ENCODE peak calls at places on chromosomes 1 and 21, in nine cellular contexts. T is lung; J is CD8-positive, alpha-beta T cell; R is colonic mucosa; A is GM23338; L is A673; S is endodermal cell; K is Caco-2; Y is PC-9. X is an unnamed sample.

GRCh38 chr1:27408151-27408550 is 15.7 kb downstream of the GPR3 start:
- DNase-seq in K (no peak), J (no peak), A (no peak), Y (no peak), S (no peak), R (no peak), T (no peak), L (no peak), X (no peak)

GRCh38 chr1:168689726-168690602 is 39.0 kb downstream of the DPT start:
- DNase-seq in K (no peak), Y (no peak), J (no peak), A (no peak), S (no peak), L (no peak), T (no peak), R (no peak), X (no peak)

GRCh38 chr1:198937231-198938031 is 298.6 kb downstream of the PTPRC start:
- DNase-seq in J (peak; percentile 29), A (peak; percentile 34), K (peak; percentile 69), L (peak; percentile 98), Y (peak; percentile 41), T (peak; percentile 58), S (no peak), R (peak; percentile 47), X (peak; percentile 66)

GRCh38 chr21:45019887-45020537 is 54.4 kb upstream of the ADARB1 start:
- DNase-seq in A (no peak), R (no peak), Y (no peak), L (no peak), K (no peak), J (no peak), S (no peak), T (no peak), X (peak; percentile 6)

GRCh38 chr1:156797212-156797871 is 19.3 kb downstream of the SH2D2A start:
- DNase-seq in S (peak; percentile 89), A (peak; percentile 86), K (peak; percentile 68), Y (peak; percentile 41), T (no peak), J (peak; percentile 68), L (peak; percentile 70), R (peak; percentile 50), X (peak; percentile 84)

GRCh38 chr1:40773748-40774265 is 9.8 kb upstream of the KCNQ4 start:
- DNase-seq in J (no peak), A (peak; percentile 67), S (peak; percentile 69), Y (no peak), K (no peak), R (no peak), T (no peak), L (no peak), X (no peak)

GRCh38 chr1:14598498-14599172 is at the start of gene KAZN:
- DNase-seq in K (no peak), S (peak; percentile 91), Y (no peak), J (no peak), A (peak; percentile 83), R (peak; percentile 18), T (no peak), L (peak; percentile 66), X (peak; percentile 69)

GRCh38 chr1:24216254-24216653 is 29.2 kb upstream of the IFNLR1 start:
- DNase-seq in Y (peak; percentile 57), T (no peak), S (peak; percentile 66), A (peak; percentile 23), R (no peak), L (no peak), J (no peak), K (no peak), X (peak; percentile 23)

GRCh38 chr1:102572637-102573036 is 535.7 kb downstream of the COL11A1 start:
- DNase-seq in T (no peak), Y (no peak), J (no peak), R (no peak), S (no peak), K (no peak), L (no peak), A (no peak), X (no peak)

GRCh38 chr1:67323087-67323486 is 15.4 kb downstream of the IL12RB2 start:
- DNase-seq in L (no peak), K (no peak), S (no peak), A (no peak), T (no peak), R (no peak), Y (no peak), J (no peak), X (no peak)

GRCh38 chr1:232186936-232187335 is 443.0 kb downstream of the SIPA1L2 start:
- DNase-seq in K (no peak), T (no peak), S (peak; percentile 52), Y (no peak), A (peak; percentile 22), J (no peak), R (no peak), L (peak; percentile 28), X (no peak)

GRCh38 chr1:152252157-152252556 is 28.2 kb upstream of the HRNR start:
- DNase-seq in S (no peak), A (no peak), K (no peak), T (no peak), Y (no peak), J (no peak), R (no peak), L (no peak), X (no peak)

GRCh38 chr1:62280150-62280549 is 39.1 kb downstream of the KANK4 start:
- DNase-seq in R (no peak), K (no peak), L (peak; percentile 59), T (no peak), A (no peak), J (no peak), S (no peak), Y (no peak), X (no peak)

GRCh38 chr1:235908742-235909520 is 42.2 kb upstream of the LYST start:
- DNase-seq in K (no peak), R (no peak), S (no peak), J (no peak), Y (peak; percentile 70), L (peak; percentile 18), T (peak; percentile 61), A (no peak), X (peak; percentile 35)

GRCh38 chr1:29835486-29836273 is 599.4 kb downstream of the PTPRU start:
- DNase-seq in S (peak; percentile 53), Y (no peak), R (no peak), A (no peak), J (no peak), K (no peak), T (no peak), L (no peak), X (no peak)

GRCh38 chr1:179493323-179493722 is 82.4 kb downstream of the NPHS2 start:
- DNase-seq in T (no peak), S (no peak), K (no peak), J (no peak), R (no peak), A (no peak), L (no peak), Y (no peak), X (no peak)

GRCh38 chr1:55867444-55867843 is 652.3 kb upstream of the USP24 start:
- DNase-seq in R (no peak), J (no peak), Y (no peak), K (no peak), T (no peak), S (no peak), A (no peak), L (no peak), X (no peak)
- H3K4me3 ChIP-seq in R (no peak overlapping the region), J (no peak overlapping the region), Y (no peak overlapping the region), K (no peak overlapping the region), T (no peak overlapping the region), S (no peak overlapping the region), A (no peak overlapping the region), L (no peak overlapping the region), X (no peak overlapping the region)

GRCh38 chr1:204459706-204460105 is 34.9 kb downstream of the PIK3C2B start:
- DNase-seq in S (no peak), L (peak; percentile 65), R (no peak), T (no peak), A (no peak), K (no peak), Y (no peak), J (no peak), X (no peak)

GRCh38 chr1:204456826-204457361 is 37.7 kb downstream of the PIK3C2B start:
- DNase-seq in K (no peak), R (no peak), J (no peak), S (no peak), Y (no peak), A (no peak), T (no peak), L (peak; percentile 80), X (no peak)

GRCh38 chr1:204455063-204455830 is 39.4 kb downstream of the PIK3C2B start:
- DNase-seq in R (no peak), K (no peak), T (no peak), J (no peak), S (peak; percentile 65), Y (no peak), L (no peak), A (peak; percentile 77), X (peak; percentile 95)

GRCh38 chr1:204455831-204456145 is 38.8 kb downstream of the PIK3C2B start:
- DNase-seq in Y (no peak), J (no peak), S (no peak), A (no peak), K (no peak), T (no peak), R (no peak), L (no peak), X (no peak)

GRCh38 chr1:204457665-204458064 is 36.9 kb downstream of the PIK3C2B start:
- DNase-seq in K (no peak), T (no peak), R (no peak), A (no peak), Y (no peak), L (no peak), J (no peak), S (no peak), X (no peak)
- H3K36me3 ChIP-seq in K (no peaks in the 10 kb centered on the region), T (no peaks in the 10 kb centered on the region), R (peaks cover 4% of the 10 kb centered on the region), A (peaks cover 9% of the 10 kb centered on the region), Y (peaks cover 14% of the 10 kb centered on the region), L (no peaks in the 10 kb centered on the region), J (peaks cover 8% of the 10 kb centered on the region), S (peaks cover 16% of the 10 kb centered on the region), X (no peaks in the 10 kb centered on the region)

GRCh38 chr21:42309753-42310213 is 5.4 kb downstream of the TFF3 start:
- DNase-seq in K (peak; percentile 71), A (peak; percentile 84), L (peak; percentile 61), J (peak; percentile 70), Y (peak; percentile 31), S (peak; percentile 95), T (peak; percentile 56), R (peak; percentile 85), X (peak; percentile 85)
- H3K4me3 ChIP-seq in K (no peak overlapping the region), A (peak overlapping the region; percentile 59), L (peak overlapping the region; percentile 22), J (no peak overlapping the region), Y (no peak overlapping the region), S (no peak overlapping the region), T (no peak overlapping the region), R (no peak overlapping the region), X (peak overlapping the region; percentile 35)

DNA sequence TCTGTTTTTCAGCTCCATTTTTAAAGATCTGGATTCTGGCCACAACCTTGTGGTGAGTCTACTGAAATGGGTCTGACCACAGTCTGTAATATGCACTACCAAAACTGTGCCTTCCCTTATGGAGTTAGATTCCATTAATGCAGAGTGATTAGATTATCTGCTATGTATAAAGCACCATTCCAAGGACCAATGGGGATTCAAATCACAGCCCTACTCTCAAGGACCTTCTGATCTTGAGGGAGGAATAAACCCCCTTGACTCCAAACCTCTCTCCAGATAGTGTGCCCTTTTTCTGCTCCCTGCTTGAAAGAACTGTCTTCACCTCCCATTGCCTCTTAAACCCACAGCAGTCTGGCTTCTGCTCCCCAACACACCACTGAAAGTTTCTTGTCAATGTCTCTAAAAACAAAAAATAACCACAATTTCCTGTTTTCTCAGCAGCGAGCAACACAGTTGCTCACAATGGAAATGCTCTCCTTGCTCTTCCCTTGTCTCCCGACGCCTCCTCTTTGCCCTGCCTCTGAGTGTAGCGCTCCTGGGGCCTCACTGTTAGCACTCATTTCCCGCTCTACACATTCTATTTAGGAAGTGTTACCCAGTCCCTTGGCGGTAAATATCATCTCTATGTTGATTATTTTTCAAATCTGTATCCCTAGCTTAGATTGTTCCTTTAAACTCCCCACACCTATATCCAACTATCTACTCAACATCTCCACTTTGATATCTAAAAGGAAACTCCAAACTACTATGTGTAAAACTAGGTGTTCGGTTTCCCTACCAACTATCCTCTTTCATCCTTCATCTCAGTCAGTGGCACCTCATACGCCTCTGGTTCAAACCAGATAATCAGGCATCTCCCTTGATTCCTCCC is 13.6 kb downstream of the PCNX2 start:
- DNase-seq in A (no peak), S (no peak), T (no peak), K (no peak), Y (no peak), L (no peak), R (no peak), J (no peak), X (no peak)
- H3K36me3 ChIP-seq in A (peaks cover 2% of the 10 kb centered on the region), S (no peaks in the 10 kb centered on the region), T (no peaks in the 10 kb centered on the region), K (no peaks in the 10 kb centered on the region), Y (peaks cover 4% of the 10 kb centered on the region), L (no peaks in the 10 kb centered on the region), R (no peaks in the 10 kb centered on the region), J (no peaks in the 10 kb centered on the region), X (no peaks in the 10 kb centered on the region)

X was measured in WERI-Rb-1.